ENCODE peak calls at places on chromosomes 13 and 19, in six cellular contexts. One of them, this sample, is unnamed.

GRCh38 chr13:27000686-27001085 is 170.9 kb downstream of the USP12 start:
- ATAC-seq in K562: no peak
- ATAC-seq in HCT116: no peak
- ATAC-seq in GM12878: no peak
- ATAC-seq in HepG2: no peak
- ATAC-seq in GM23338: no peak
- ATAC-seq in this sample: no peak

GRCh38 chr19:16283103-16283469 is 41.5 kb upstream of the KLF2 start:
- ATAC-seq in K562: no peak
- ATAC-seq in HCT116: no peak
- ATAC-seq in GM12878: no peak
- ATAC-seq in HepG2: no peak
- ATAC-seq in GM23338: no peak
- ATAC-seq in this sample: peak; percentile 40

GRCh38 chr13:99301056-99301838 is 6.0 kb downstream of the GPR183 start:
- ATAC-seq in K562: no peak
- ATAC-seq in HCT116: no peak
- ATAC-seq in GM12878: peak; percentile 0
- ATAC-seq in HepG2: no peak
- ATAC-seq in GM23338: no peak
- ATAC-seq in this sample: no peak

GRCh38 chr13:85509512-85509911 is 289.7 kb downstream of the SLITRK6 start:
- ATAC-seq in K562: no peak
- ATAC-seq in HCT116: no peak
- ATAC-seq in GM12878: no peak
- ATAC-seq in HepG2: no peak
- ATAC-seq in GM23338: no peak
- ATAC-seq in this sample: no peak

GRCh38 chr13:109485136-109485794 is 301.1 kb downstream of the IRS2 start:
- ATAC-seq in K562: no peak
- ATAC-seq in HCT116: no peak
- ATAC-seq in GM12878: no peak
- ATAC-seq in HepG2: no peak
- ATAC-seq in GM23338: no peak
- ATAC-seq in this sample: no peak

GRCh38 chr13:99339736-99340392 is 32.7 kb upstream of the GPR183 start:
- ATAC-seq in K562: peak; percentile 84
- ATAC-seq in HCT116: no peak
- ATAC-seq in GM12878: no peak
- ATAC-seq in HepG2: no peak
- ATAC-seq in GM23338: no peak
- ATAC-seq in this sample: no peak

GRCh38 chr13:63403726-63404125 is 1988.1 kb upstream of the PCDH20 start:
- ATAC-seq in K562: no peak
- ATAC-seq in HCT116: no peak
- ATAC-seq in GM12878: no peak
- ATAC-seq in HepG2: no peak
- ATAC-seq in GM23338: no peak
- ATAC-seq in this sample: no peak

GRCh38 chr19:45503909-45504308 is 3.4 kb upstream of the VASP start:
- ATAC-seq in K562: no peak
- ATAC-seq in HCT116: no peak
- ATAC-seq in GM12878: no peak
- ATAC-seq in HepG2: no peak
- ATAC-seq in GM23338: no peak
- ATAC-seq in this sample: no peak

GRCh38 chr13:110218601-110219201 is 88.3 kb downstream of the COL4A1 start:
- ATAC-seq in K562: no peak
- ATAC-seq in HCT116: no peak
- ATAC-seq in GM12878: no peak
- ATAC-seq in HepG2: no peak
- ATAC-seq in GM23338: no peak
- ATAC-seq in this sample: no peak

GRCh38 chr13:28138012-28138755 is at the start of gene PAN3:
- ATAC-seq in K562: peak; percentile 73
- ATAC-seq in HCT116: peak; percentile 72
- ATAC-seq in GM12878: peak; percentile 67
- ATAC-seq in HepG2: peak; percentile 75
- ATAC-seq in GM23338: peak; percentile 54
- ATAC-seq in this sample: peak; percentile 85

GRCh38 chr13:110381029-110381360 is 73.9 kb downstream of the COL4A2 start:
- ATAC-seq in K562: no peak
- ATAC-seq in HCT116: no peak
- ATAC-seq in GM12878: no peak
- ATAC-seq in HepG2: no peak
- ATAC-seq in GM23338: no peak
- ATAC-seq in this sample: no peak

GRCh38 chr19:51810228-51810627 is 15.3 kb downstream of the FPR3 start:
- ATAC-seq in K562: peak; percentile 65
- ATAC-seq in HCT116: no peak
- ATAC-seq in GM12878: no peak
- ATAC-seq in HepG2: no peak
- ATAC-seq in GM23338: no peak
- ATAC-seq in this sample: no peak

GRCh38 chr19:50998061-50998460 is 3.3 kb downstream of the KLK8 start:
- ATAC-seq in K562: no peak
- ATAC-seq in HCT116: no peak
- ATAC-seq in GM12878: no peak
- ATAC-seq in HepG2: no peak
- ATAC-seq in GM23338: no peak
- ATAC-seq in this sample: no peak

GRCh38 chr19:49468199-49468598 is 5.8 kb upstream of the FLT3LG start:
- ATAC-seq in K562: no peak
- ATAC-seq in HCT116: no peak
- ATAC-seq in GM12878: no peak
- ATAC-seq in HepG2: no peak
- ATAC-seq in GM23338: peak; percentile 23
- ATAC-seq in this sample: no peak

GRCh38 chr19:58227964-58228583 is 640 bp upstream of the ZNF544 start:
- ATAC-seq in K562: peak; percentile 65
- ATAC-seq in HCT116: no peak
- ATAC-seq in GM12878: peak; percentile 8
- ATAC-seq in HepG2: peak; percentile 65
- ATAC-seq in GM23338: peak; percentile 25
- ATAC-seq in this sample: no peak

GRCh38 chr13:109654341-109655205 is 131.8 kb downstream of the IRS2 start:
- ATAC-seq in K562: no peak
- ATAC-seq in HCT116: no peak
- ATAC-seq in GM12878: no peak
- ATAC-seq in HepG2: no peak
- ATAC-seq in GM23338: no peak
- ATAC-seq in this sample: peak; percentile 65

GRCh38 chr13:39676315-39676876 is 20.9 kb downstream of the COG6 start:
- ATAC-seq in K562: no peak
- ATAC-seq in HCT116: peak; percentile 49
- ATAC-seq in GM12878: peak; percentile 48
- ATAC-seq in HepG2: no peak
- ATAC-seq in GM23338: no peak
- ATAC-seq in this sample: no peak

GRCh38 chr19:35000647-35001501 is 751 bp downstream of the GRAMD1A start:
- ATAC-seq in K562: peak; percentile 16
- ATAC-seq in HCT116: peak; percentile 25
- ATAC-seq in GM12878: peak; percentile 13
- ATAC-seq in HepG2: no peak
- ATAC-seq in GM23338: peak; percentile 2
- ATAC-seq in this sample: no peak

GRCh38 chr13:45704211-45704739 is 2.2 kb downstream of the CBY2 start:
- ATAC-seq in K562: no peak
- ATAC-seq in HCT116: no peak
- ATAC-seq in GM12878: no peak
- ATAC-seq in HepG2: no peak
- ATAC-seq in GM23338: no peak
- ATAC-seq in this sample: no peak

GRCh38 chr19:11273989-11274388 is 11.7 kb upstream of the DOCK6 start:
- ATAC-seq in K562: no peak
- ATAC-seq in HCT116: no peak
- ATAC-seq in GM12878: no peak
- ATAC-seq in HepG2: no peak
- ATAC-seq in GM23338: no peak
- ATAC-seq in this sample: no peak

GRCh38 chr13:61575941-61576340 is 160.3 kb upstream of the PCDH20 start:
- ATAC-seq in K562: no peak
- ATAC-seq in HCT116: no peak
- ATAC-seq in GM12878: no peak
- ATAC-seq in HepG2: no peak
- ATAC-seq in GM23338: no peak
- ATAC-seq in this sample: no peak

GRCh38 chr19:34145741-34146202 is 26.5 kb upstream of the LSM14A start:
- ATAC-seq in K562: peak; percentile 85
- ATAC-seq in HCT116: peak; percentile 83
- ATAC-seq in GM12878: peak; percentile 82
- ATAC-seq in HepG2: peak; percentile 62
- ATAC-seq in GM23338: peak; percentile 94
- ATAC-seq in this sample: no peak

GRCh38 chr13:48334534-48335127 is 31.1 kb downstream of the RB1 start:
- ATAC-seq in K562: peak; percentile 55
- ATAC-seq in HCT116: peak; percentile 67
- ATAC-seq in GM12878: peak; percentile 86
- ATAC-seq in HepG2: peak; percentile 62
- ATAC-seq in GM23338: no peak
- ATAC-seq in this sample: no peak

GRCh38 chr13:111312944-111313590 is 7.4 kb upstream of the TEX29 start:
- ATAC-seq in K562: no peak
- ATAC-seq in HCT116: no peak
- ATAC-seq in GM12878: no peak
- ATAC-seq in HepG2: no peak
- ATAC-seq in GM23338: no peak
- ATAC-seq in this sample: peak; percentile 22

GRCh38 chr19:36201684-36202083 is 12.8 kb downstream of the ZNF565 start:
- ATAC-seq in K562: no peak
- ATAC-seq in HCT116: no peak
- ATAC-seq in GM12878: no peak
- ATAC-seq in HepG2: no peak
- ATAC-seq in GM23338: no peak
- ATAC-seq in this sample: no peak

GRCh38 chr19:4014541-4015491 is 7.3 kb downstream of the PIAS4 start:
- ATAC-seq in K562: peak; percentile 92
- ATAC-seq in HCT116: peak; percentile 89
- ATAC-seq in GM12878: peak; percentile 79
- ATAC-seq in HepG2: no peak
- ATAC-seq in GM23338: peak; percentile 78
- ATAC-seq in this sample: peak; percentile 56

GRCh38 chr19:33621811-33622504 is at the start of gene CHST8:
- ATAC-seq in K562: peak; percentile 89
- ATAC-seq in HCT116: no peak
- ATAC-seq in GM12878: no peak
- ATAC-seq in HepG2: peak; percentile 77
- ATAC-seq in GM23338: peak; percentile 61
- ATAC-seq in this sample: peak; percentile 55

GRCh38 chr13:32264407-32264806 is 50.8 kb downstream of the ZAR1L start:
- ATAC-seq in K562: no peak
- ATAC-seq in HCT116: no peak
- ATAC-seq in GM12878: no peak
- ATAC-seq in HepG2: no peak
- ATAC-seq in GM23338: no peak
- ATAC-seq in this sample: peak; percentile 48

GRCh38 chr13:49258097-49258796 is 10.5 kb downstream of the CDADC1 start:
- ATAC-seq in K562: no peak
- ATAC-seq in HCT116: no peak
- ATAC-seq in GM12878: peak; percentile 72
- ATAC-seq in HepG2: no peak
- ATAC-seq in GM23338: no peak
- ATAC-seq in this sample: no peak

GRCh38 chr19:10036601-10037071 is 23.4 kb downstream of the RDH8 start:
- ATAC-seq in K562: no peak
- ATAC-seq in HCT116: no peak
- ATAC-seq in GM12878: no peak
- ATAC-seq in HepG2: no peak
- ATAC-seq in GM23338: no peak
- ATAC-seq in this sample: no peak

GRCh38 chr19:55549500-55550320 is 4.4 kb upstream of the SBK3 start:
- ATAC-seq in K562: peak; percentile 21
- ATAC-seq in HCT116: peak; percentile 68
- ATAC-seq in GM12878: peak; percentile 48
- ATAC-seq in HepG2: peak; percentile 32
- ATAC-seq in GM23338: peak; percentile 82
- ATAC-seq in this sample: peak; percentile 38

GRCh38 chr19:5651361-5651760 is 28.5 kb downstream of the SAFB start:
- ATAC-seq in K562: no peak
- ATAC-seq in HCT116: peak; percentile 53
- ATAC-seq in GM12878: peak; percentile 23
- ATAC-seq in HepG2: peak; percentile 45
- ATAC-seq in GM23338: peak; percentile 69
- ATAC-seq in this sample: no peak
- TF ChIP-seq CTCF in K562: peak; percentile 16
- TF ChIP-seq CTCF in HCT116: no peak
- TF ChIP-seq CTCF in GM12878: no peak
- TF ChIP-seq CTCF in HepG2: no peak
- TF ChIP-seq CTCF in GM23338: no peak
- TF ChIP-seq CTCF in this sample: no peak

DNA sequence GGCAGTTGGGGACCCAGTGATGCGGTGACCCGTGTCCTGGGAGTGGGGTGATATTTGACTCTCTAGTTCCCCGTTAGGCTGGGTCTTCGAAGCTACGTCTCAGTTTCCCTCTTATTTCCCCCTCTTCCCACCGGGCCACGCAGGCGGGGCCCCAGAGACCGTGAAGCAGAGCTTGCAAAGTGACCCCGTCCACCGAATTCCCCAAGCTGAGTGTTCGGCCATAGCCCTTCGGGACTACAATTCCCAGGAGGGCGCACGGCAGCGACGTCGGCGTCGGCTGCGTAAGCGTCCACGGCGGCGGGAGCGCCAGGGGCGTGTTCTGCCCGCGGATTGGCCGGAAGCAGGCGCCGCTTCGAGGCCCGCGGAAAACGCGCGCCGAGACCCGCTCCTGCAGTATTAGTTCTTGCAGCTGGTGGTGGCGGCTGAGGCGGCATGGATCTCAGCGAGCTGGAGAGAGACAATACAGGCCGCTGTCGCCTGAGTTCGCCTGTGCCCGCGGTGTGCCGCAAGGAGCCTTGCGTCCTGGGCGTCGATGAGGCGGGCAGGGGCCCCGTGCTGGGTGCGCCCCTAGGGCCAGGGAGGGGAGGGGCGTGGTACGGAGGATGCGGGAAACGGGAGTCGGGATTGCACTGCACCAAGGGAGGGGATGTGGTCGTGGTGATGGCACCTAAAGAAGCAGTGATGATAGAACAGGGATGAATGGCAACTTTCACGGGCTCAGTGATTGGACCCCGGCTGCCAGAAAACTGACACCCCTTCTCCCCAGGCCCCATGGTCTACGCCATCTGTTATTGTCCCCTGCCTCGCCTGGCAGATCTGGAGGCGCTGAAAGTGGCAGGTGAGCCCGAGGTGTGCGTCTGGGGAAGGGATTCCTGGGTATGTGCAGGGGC is at the start of gene RNASEH2A:
- ATAC-seq in K562: peak; percentile 95
- ATAC-seq in HCT116: peak; percentile 86
- ATAC-seq in GM12878: peak; percentile 94
- ATAC-seq in HepG2: peak; percentile 93
- ATAC-seq in GM23338: peak; percentile 86
- ATAC-seq in this sample: peak; percentile 91
- TF ChIP-seq POLR2AphosphoS5 in K562: peak; percentile 72
- TF ChIP-seq POLR2AphosphoS5 in HCT116: peak; percentile 85
- TF ChIP-seq POLR2AphosphoS5 in GM12878: peak; percentile 61
- TF ChIP-seq POLR2AphosphoS5 in HepG2: peak; percentile 70
- TF ChIP-seq POLR2AphosphoS5 in GM23338: peak; percentile 96
- TF ChIP-seq POLR2AphosphoS5 in this sample: peak; percentile 39

GRCh38 chr13:77521595-77522367 is 13.7 kb upstream of the SCEL start:
- ATAC-seq in K562: no peak
- ATAC-seq in HCT116: peak; percentile 68
- ATAC-seq in GM12878: no peak
- ATAC-seq in HepG2: no peak
- ATAC-seq in GM23338: peak; percentile 89
- ATAC-seq in this sample: no peak
- TF ChIP-seq CTCF in K562: no peak
- TF ChIP-seq CTCF in HCT116: no peak
- TF ChIP-seq CTCF in GM12878: no peak
- TF ChIP-seq CTCF in HepG2: no peak
- TF ChIP-seq CTCF in GM23338: no peak
- TF ChIP-seq CTCF in this sample: no peak

GRCh38 chr19:19627716-19628498 is at the start of gene LPAR2:
- ATAC-seq in K562: no peak
- ATAC-seq in HCT116: peak; percentile 83
- ATAC-seq in GM12878: peak; percentile 86
- ATAC-seq in HepG2: no peak
- ATAC-seq in GM23338: peak; percentile 75
- ATAC-seq in this sample: peak; percentile 25
- TF ChIP-seq POLR2AphosphoS5 in K562: no peak
- TF ChIP-seq POLR2AphosphoS5 in HCT116: peak; percentile 73
- TF ChIP-seq POLR2AphosphoS5 in GM12878: no peak
- TF ChIP-seq POLR2AphosphoS5 in HepG2: no peak
- TF ChIP-seq POLR2AphosphoS5 in GM23338: peak; percentile 6
- TF ChIP-seq POLR2AphosphoS5 in this sample: no peak

This sample was measured in gastroesophageal sphincter.